ENCODE peak calls at places on chromosomes 13 and 19, in seven cellular contexts. R is mesothelial cell of epicardium, I is lower leg skin, K is progenitor cell of endocrine pancreas, Q is endodermal cell, T is RWPE1, V is mucosa of descending colon. G is an unnamed sample.

GRCh38 chr19:2048959-2049740 is 1.9 kb downstream of the MKNK2 start:
- DNase-seq in K (no peak), T (no peak), I (no peak), V (peak), Q (no peak), R (no peak), G (no peak)

GRCh38 chr19:7862413-7862951 is 11.7 kb downstream of the PRR36 start:
- DNase-seq in T (peak), K (peak), V (peak), I (no peak), R (peak), Q (peak), G (no peak)

GRCh38 chr13:30863231-30863630 is 42.8 kb upstream of the MEDAG start:
- DNase-seq in K (no peak), V (no peak), R (no peak), I (no peak), Q (peak), T (no peak), G (no peak)

GRCh38 chr13:39692650-39693438 is 37.4 kb downstream of the COG6 start:
- DNase-seq in Q (no peak), I (no peak), T (no peak), K (no peak), R (no peak), V (no peak), G (no peak)

GRCh38 chr19:48454150-48454730 is 1.1 kb upstream of the KCNJ14 start:
- DNase-seq in K (no peak), T (no peak), V (no peak), I (no peak), Q (no peak), R (no peak), G (no peak)

GRCh38 chr13:59452189-59452588 is 711.5 kb downstream of the DIAPH3 start:
- DNase-seq in K (no peak), R (no peak), Q (no peak), I (peak), T (no peak), V (no peak), G (no peak)

GRCh38 chr13:23959231-23959862 is 62.0 kb upstream of the C1QTNF9B start:
- DNase-seq in R (no peak), V (no peak), T (no peak), Q (no peak), I (no peak), K (no peak), G (no peak)

GRCh38 chr19:47711652-47712239 is 1.5 kb upstream of the EHD2 start:
- DNase-seq in V (no peak), Q (no peak), R (no peak), T (no peak), K (no peak), I (no peak), G (no peak)

GRCh38 chr13:36907801-36908200 is 12.2 kb downstream of the SMAD9 start:
- DNase-seq in Q (no peak), R (no peak), T (no peak), I (no peak), V (no peak), K (no peak), G (no peak)

GRCh38 chr19:35813043-35813890 is 622 bp upstream of the PRODH2 start:
- DNase-seq in V (no peak), I (no peak), R (no peak), T (no peak), Q (no peak), K (no peak), G (no peak)

GRCh38 chr19:13044160-13044853 is 49.0 kb downstream of the NFIX start:
- DNase-seq in T (no peak), K (no peak), R (no peak), V (no peak), I (no peak), Q (no peak), G (no peak)

GRCh38 chr19:44988896-44989563 is 12.2 kb upstream of the RELB start:
- DNase-seq in T (peak), R (peak), Q (peak), K (peak), V (peak), I (peak), G (no peak)

GRCh38 chr19:7397687-7398086 is 49.0 kb downstream of the ARHGEF18 start:
- DNase-seq in K (no peak), R (no peak), I (no peak), T (no peak), V (no peak), Q (no peak), G (no peak)

GRCh38 chr13:42615691-42616090 is 41.7 kb downstream of the TNFSF11 start:
- DNase-seq in T (no peak), I (no peak), Q (no peak), R (no peak), V (no peak), K (no peak), G (no peak)

GRCh38 chr19:50461066-50461875 is 15.0 kb upstream of the EMC10 start:
- DNase-seq in T (peak), K (peak), V (peak), Q (peak), R (peak), I (peak), G (peak)

GRCh38 chr13:35046587-35046986 is 104.5 kb downstream of the NBEA start:
- DNase-seq in K (no peak), V (no peak), I (no peak), R (no peak), Q (no peak), T (no peak), G (no peak)

GRCh38 chr19:56476093-56476492 is 1.1 kb downstream of the ZNF667 start:
- DNase-seq in V (no peak), I (no peak), Q (no peak), T (no peak), K (no peak), R (no peak), G (no peak)

GRCh38 chr19:13154911-13155471 is 4.8 kb downstream of the IER2 start:
- DNase-seq in I (peak), T (peak), K (peak), V (peak), R (peak), Q (peak), G (peak)

GRCh38 chr19:51807111-51807701 is 12.2 kb downstream of the FPR3 start:
- DNase-seq in R (no peak), Q (peak), K (no peak), T (no peak), V (no peak), I (no peak), G (peak)

GRCh38 chr13:105962080-105962479 is 573.4 kb downstream of the EFNB2 start:
- DNase-seq in R (no peak), I (no peak), T (no peak), Q (no peak), V (no peak), K (no peak), G (no peak)

GRCh38 chr19:4692275-4693077 is 22.3 kb upstream of the MYDGF start:
- DNase-seq in T (no peak), I (no peak), K (no peak), Q (no peak), V (no peak), R (no peak), G (no peak)

GRCh38 chr19:4689403-4689802 is 19.3 kb upstream of the MYDGF start:
- DNase-seq in R (no peak), Q (no peak), I (no peak), T (no peak), K (no peak), V (no peak), G (no peak)

GRCh38 chr19:4688587-4688986 is 18.4 kb upstream of the MYDGF start:
- DNase-seq in I (no peak), T (no peak), K (no peak), V (no peak), Q (no peak), R (no peak), G (no peak)

GRCh38 chr19:4691383-4691782 is 21.2 kb upstream of the MYDGF start:
- DNase-seq in K (no peak), Q (no peak), I (no peak), T (no peak), R (no peak), V (no peak), G (no peak)

DNA sequence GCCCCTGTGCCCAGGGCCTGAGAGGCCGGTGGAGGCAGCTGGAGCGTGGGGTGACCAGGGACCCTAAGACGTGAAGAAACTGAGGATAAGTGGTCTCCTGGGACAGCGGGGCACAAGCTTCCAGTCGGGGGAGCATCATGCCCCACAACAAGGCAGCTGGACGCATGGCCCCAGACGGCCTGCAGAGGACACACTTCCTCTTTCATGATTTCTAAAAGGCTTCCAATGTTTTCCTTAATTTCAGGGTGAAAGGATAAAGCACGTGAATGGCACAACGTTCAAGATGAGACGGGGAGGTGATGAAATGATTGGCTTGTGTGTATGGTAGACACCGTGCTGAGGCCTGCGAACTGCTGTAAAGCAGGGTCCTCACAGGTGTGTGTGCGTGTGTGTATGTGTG is 20.2 kb upstream of the MYDGF start:
- DNase-seq in R (no peak), K (no peak), T (no peak), V (no peak), Q (no peak), I (no peak), G (no peak)
- TF ChIP-seq CTCF in R (no peak), K (no peak), T (no peak), V (no peak), Q (no peak), I (no peak), G (no peak)

DNA sequence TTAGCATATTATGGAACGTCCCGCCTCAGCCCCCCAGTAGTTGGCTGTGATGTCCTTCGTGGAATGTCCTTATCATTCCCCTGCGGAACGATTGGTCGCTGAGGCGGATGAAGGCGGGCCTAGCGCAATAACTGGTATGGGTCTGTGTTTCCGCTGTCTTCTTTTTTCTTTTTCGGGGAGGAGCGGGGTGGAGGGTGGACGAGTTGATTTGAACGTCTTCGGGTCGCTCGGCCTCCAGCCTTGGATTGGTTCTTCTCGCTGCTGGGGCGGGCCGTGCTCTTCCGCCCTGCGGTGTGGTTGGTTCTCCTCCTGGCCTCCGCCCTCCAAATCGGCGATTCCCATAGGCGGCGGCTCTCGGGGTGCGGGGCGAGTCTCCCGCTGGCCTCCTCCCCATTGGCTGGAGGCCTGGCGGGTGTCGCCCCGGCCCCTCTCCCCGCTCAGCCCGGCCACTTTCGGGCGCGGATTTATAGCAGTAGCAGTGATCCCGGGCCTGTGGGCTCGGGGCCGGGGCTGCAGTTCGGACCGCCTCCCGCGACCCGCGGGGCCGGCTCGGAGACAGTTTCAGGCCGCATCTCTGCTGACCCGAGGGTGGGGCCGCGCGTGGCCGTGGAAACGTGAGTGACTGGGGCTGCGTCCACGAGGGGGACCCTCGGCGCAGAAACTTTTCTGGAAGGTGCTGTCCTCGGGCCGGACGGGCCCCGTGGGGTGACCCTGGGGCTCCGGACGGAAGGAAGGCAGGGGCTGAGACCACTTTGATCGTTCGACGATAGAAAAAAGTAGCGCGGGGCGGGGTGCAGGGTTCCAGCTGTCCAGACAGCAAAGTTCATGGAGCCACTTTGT is 2.1 kb downstream of the ING1 start:
- DNase-seq in T (peak), R (peak), V (peak), K (peak), Q (peak), I (peak), G (peak)
- TF ChIP-seq CTCF in T (no peak), R (no peak), V (peak), K (peak), Q (peak), I (no peak), G (no peak)

GRCh38 chr13:44409595-44409994 is 36.0 kb downstream of the SERP2 start:
- DNase-seq in V (no peak), K (no peak), Q (no peak), T (no peak), R (no peak), I (no peak), G (no peak)

GRCh38 chr13:44411841-44412240 is 38.2 kb downstream of the SERP2 start:
- DNase-seq in K (no peak), Q (no peak), R (no peak), T (no peak), V (no peak), I (no peak), G (no peak)

GRCh38 chr13:44412341-44412935 is 38.8 kb downstream of the SERP2 start:
- DNase-seq in V (no peak), R (no peak), T (no peak), I (no peak), Q (no peak), K (no peak), G (no peak)

GRCh38 chr13:44407891-44408290 is 34.3 kb downstream of the SERP2 start:
- DNase-seq in T (peak), K (no peak), I (no peak), V (no peak), Q (no peak), R (no peak), G (no peak)

GRCh38 chr13:44410328-44410859 is 36.8 kb downstream of the SERP2 start:
- DNase-seq in T (no peak), V (no peak), I (no peak), R (no peak), Q (no peak), K (no peak), G (no peak)
- TF ChIP-seq CTCF in T (no peak), V (no peak), I (no peak), R (no peak), Q (peak), K (no peak), G (no peak)

GRCh38 chr13:44757671-44758070 is 181.5 kb upstream of the TSC22D1 start:
- DNase-seq in R (no peak), K (no peak), T (no peak), I (no peak), V (no peak), Q (no peak), G (no peak)

GRCh38 chr13:44758595-44759221 is 182.6 kb upstream of the TSC22D1 start:
- DNase-seq in Q (no peak), I (no peak), T (peak), V (no peak), K (no peak), R (no peak), G (no peak)

GRCh38 chr13:44759222-44759721 is 183.1 kb upstream of the TSC22D1 start:
- DNase-seq in R (no peak), Q (peak), K (no peak), I (no peak), T (no peak), V (peak), G (no peak)

GRCh38 chr13:44760434-44760833 is 184.3 kb upstream of the TSC22D1 start:
- DNase-seq in R (no peak), Q (no peak), I (no peak), T (no peak), V (no peak), K (no peak), G (no peak)

GRCh38 chr13:44759723-44760360 is 183.7 kb upstream of the TSC22D1 start:
- DNase-seq in Q (no peak), K (no peak), I (no peak), V (no peak), T (peak), R (no peak), G (no peak)
- TF ChIP-seq CTCF in Q (no peak), K (no peak), I (no peak), V (no peak), T (no peak), R (no peak), G (no peak)

GRCh38 chr13:20190481-20191310 is 2.0 kb downstream of the GJB2 start:
- DNase-seq in K (no peak), T (peak), I (no peak), Q (no peak), R (no peak), V (no peak), G (no peak)

GRCh38 chr13:20186771-20187170 is 6.0 kb downstream of the GJB2 start:
- DNase-seq in T (no peak), Q (no peak), V (no peak), K (no peak), I (no peak), R (no peak), G (no peak)

GRCh38 chr13:20191902-20192469 is 752 bp downstream of the GJB2 start:
- DNase-seq in R (no peak), I (no peak), V (peak), K (no peak), T (no peak), Q (peak), G (no peak)

GRCh38 chr13:20191311-20191901 is 1.3 kb downstream of the GJB2 start:
- DNase-seq in T (no peak), I (no peak), Q (peak), R (no peak), V (peak), K (no peak), G (no peak)

GRCh38 chr13:20188649-20189553 is 3.8 kb downstream of the GJB2 start:
- DNase-seq in R (no peak), T (no peak), V (peak), K (no peak), Q (peak), I (no peak), G (peak)
- TF ChIP-seq CTCF in R (no peak), T (no peak), V (no peak), K (peak), Q (peak), I (no peak), G (peak)

GRCh38 chr13:53338760-53339159 is 310.1 kb downstream of the OLFM4 start:
- DNase-seq in I (no peak), Q (no peak), T (no peak), R (no peak), K (no peak), V (no peak), G (no peak)
- TF ChIP-seq CTCF in I (no peak), Q (peak), T (no peak), R (peak), K (no peak), V (no peak), G (no peak)

DNA sequence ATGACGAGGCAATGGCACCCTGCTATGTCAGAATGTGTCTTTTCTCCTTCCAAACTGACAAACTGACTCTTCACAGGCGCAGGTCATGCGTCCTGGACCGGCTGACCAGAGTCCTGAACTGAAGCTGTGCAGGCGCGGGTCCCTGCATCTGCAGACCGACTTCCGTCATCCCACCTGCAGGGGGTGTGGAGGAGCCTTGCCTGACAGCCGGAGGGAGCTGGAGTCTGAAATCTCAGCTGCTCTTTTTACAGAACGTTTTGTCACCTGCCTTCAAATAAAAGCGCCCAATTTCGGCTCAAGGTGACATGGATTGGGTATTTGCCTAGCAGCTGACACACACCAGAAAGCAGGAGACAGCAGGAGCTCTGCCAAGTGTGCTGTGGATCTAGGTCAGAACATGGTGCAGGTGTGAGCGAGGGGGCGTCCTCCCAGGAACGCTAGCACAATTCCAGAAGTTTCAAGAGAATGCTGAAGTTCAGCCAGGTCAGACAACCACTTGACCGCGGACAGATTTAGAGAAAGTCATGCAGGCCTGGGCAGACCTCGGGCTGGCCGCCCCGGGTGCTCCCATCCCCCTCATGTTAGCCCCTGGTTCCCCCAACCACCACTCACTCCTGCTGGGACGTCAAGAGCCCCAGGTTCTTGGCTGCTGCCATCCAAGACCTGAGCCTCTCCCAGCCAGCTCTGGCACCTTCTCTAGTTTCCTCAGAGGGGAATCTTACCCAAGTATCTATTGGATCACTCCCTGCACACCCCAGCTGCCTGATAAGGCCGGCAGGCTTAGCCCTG is 32.8 kb downstream of the ELL start:
- DNase-seq in K (peak), T (no peak), I (no peak), V (no peak), R (peak), Q (peak), G (no peak)
- TF ChIP-seq CTCF in K (peak), T (no peak), I (no peak), V (no peak), R (no peak), Q (peak), G (peak)

GRCh38 chr13:47588676-47589075 is 412.4 kb downstream of the SUCLA2 start:
- DNase-seq in K (no peak), V (no peak), Q (no peak), I (no peak), R (no peak), T (no peak), G (no peak)
- TF ChIP-seq CTCF in K (no peak), V (no peak), Q (peak), I (no peak), R (peak), T (no peak), G (peak)

DNA sequence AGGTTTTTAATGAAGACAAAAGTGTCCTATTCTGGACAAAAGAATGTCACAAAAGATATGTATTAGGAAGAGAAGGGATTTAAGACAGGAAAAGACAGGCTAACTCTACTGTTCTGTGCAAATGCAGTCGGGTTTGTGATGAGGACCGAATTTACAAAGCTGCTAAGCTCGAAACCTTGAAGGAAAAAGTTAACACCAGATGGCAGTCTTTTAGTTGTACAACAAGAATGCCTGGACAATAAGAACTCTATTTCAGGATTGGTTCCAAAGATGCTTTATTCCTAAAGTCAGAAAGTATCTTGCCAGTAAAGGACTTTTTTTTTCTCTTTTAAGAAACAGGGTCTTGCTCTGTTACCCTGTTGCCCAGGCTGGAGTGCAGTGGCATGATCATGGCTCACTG is 51.1 kb downstream of the HS6ST3 start:
- DNase-seq in K (no peak), T (no peak), Q (no peak), R (no peak), I (no peak), V (no peak), G (no peak)
- TF ChIP-seq CTCF in K (peak), T (no peak), Q (peak), R (no peak), I (no peak), V (no peak), G (no peak)

G was measured in CD14-positive monocyte.